ENCODE peak calls at places on chromosomes 4 and X, in six cellular contexts. G, Z, C, T, E and D are unnamed samples.

GRCh38 chr4:143021384-143021783 is 163.3 kb upstream of the USP38 start:
- DNase-seq in Z (no peak), T (no peak), E (no peak), C (no peak), G (no peak), D (peak; percentile 44)

GRCh38 chr4:93199492-93199891 is 629.1 kb upstream of the ATOH1 start:
- DNase-seq in T (peak; percentile 9), G (no peak), Z (no peak), C (no peak), E (peak; percentile 61), D (peak; percentile 20)

GRCh38 chr4:186227744-186228513 is 622 bp downstream of the KLKB1 start:
- DNase-seq in Z (no peak), T (no peak), E (no peak), C (no peak), G (no peak), D (no peak)

GRCh38 chr4:38313175-38313574 is 350.8 kb upstream of the KLF3 start:
- DNase-seq in T (no peak), C (no peak), G (no peak), Z (no peak), E (no peak), D (no peak)

GRCh38 chr4:91267543-91267942 is 1036.2 kb upstream of the GRID2 start:
- DNase-seq in E (no peak), G (no peak), C (no peak), T (no peak), Z (no peak), D (peak; percentile 8)

GRCh38 chrX:153214934-153215333 is 35.9 kb downstream of the MAGEA1 start:
- DNase-seq in C (no peak), E (no peak), Z (no peak), G (no peak), T (no peak), D (no peak)

GRCh38 chr4:3786196-3786869 is 20.1 kb downstream of the ADRA2C start:
- DNase-seq in T (no peak), G (no peak), E (no peak), Z (no peak), C (no peak), D (no peak)

GRCh38 chrX:103586314-103586646 is 965 bp downstream of the TCEAL4 start:
- DNase-seq in T (no peak), G (no peak), Z (no peak), C (no peak), E (no peak), D (no peak)

GRCh38 chr4:181731900-181732299 is 511.3 kb upstream of the TENM3 start:
- DNase-seq in C (no peak), G (no peak), E (no peak), Z (no peak), T (no peak), D (no peak)

GRCh38 chr4:95129708-95130343 is 372.1 kb downstream of the BMPR1B start:
- DNase-seq in E (peak; percentile 99), T (peak; percentile 93), Z (no peak), C (peak; percentile 78), G (no peak), D (no peak)

GRCh38 chrX:46317158-46317557 is 228.1 kb downstream of the ZNF674 start:
- DNase-seq in G (no peak), C (no peak), Z (no peak), E (no peak), T (no peak), D (no peak)

GRCh38 chrX:134622056-134622812 is 36.0 kb downstream of the PLAC1 start:
- DNase-seq in Z (no peak), C (peak; percentile 74), T (peak; percentile 66), G (no peak), E (peak; percentile 89), D (peak; percentile 33)

GRCh38 chr4:118734491-118735205 is 49.5 kb downstream of the METTL14 start:
- DNase-seq in E (no peak), G (no peak), T (no peak), C (no peak), Z (no peak), D (no peak)

GRCh38 chrX:11367609-11368430 is 74.6 kb downstream of the AMELX start:
- DNase-seq in T (peak; percentile 49), Z (no peak), G (no peak), E (no peak), C (no peak), D (no peak)

GRCh38 chr4:117093581-117093980 is 8.2 kb upstream of the TRAM1L1 start:
- DNase-seq in C (no peak), Z (no peak), T (no peak), G (no peak), E (peak; percentile 40), D (no peak)

GRCh38 chrX:64389489-64389888 is 5.8 kb downstream of the MTMR8 start:
- DNase-seq in T (no peak), E (no peak), G (no peak), C (no peak), Z (no peak), D (no peak)

GRCh38 chrX:46757052-46757451 is 1.9 kb downstream of the SLC9A7 start:
- DNase-seq in T (no peak), Z (no peak), E (no peak), C (no peak), G (no peak), D (no peak)

GRCh38 chrX:41332408-41332987 is 1.5 kb upstream of the DDX3X start:
- DNase-seq in Z (no peak), G (no peak), C (no peak), T (no peak), E (peak; percentile 58), D (no peak)

GRCh38 chr4:44447563-44448504 is 775 bp downstream of the KCTD8 start:
- DNase-seq in Z (no peak), C (peak; percentile 12), T (no peak), G (peak; percentile 60), E (peak; percentile 42), D (peak; percentile 18)

GRCh38 chr4:52199574-52200338 is 148.7 kb downstream of the SPATA18 start:
- DNase-seq in E (peak; percentile 3), C (no peak), Z (no peak), T (peak; percentile 32), G (no peak), D (no peak)

GRCh38 chr4:55781341-55781740 is 38.2 kb upstream of the EXOC1L start:
- DNase-seq in G (no peak), E (no peak), Z (no peak), T (no peak), C (no peak), D (no peak)